ENCODE peak calls at places on chromosomes 4 and X, in six cellular contexts. One of them, this sample, is unnamed.

GRCh38 chr4:48127231-48127881 is 6.7 kb downstream of the TXK start:
- DNase-seq in mesenchymal stem cell: no peak
- DNase-seq in H9: peak
- DNase-seq in neuronal stem cell: no peak
- DNase-seq in H1: no peak
- DNase-seq in trophoblast cell: peak
- DNase-seq in this sample: no peak

GRCh38 chr4:138512766-138513165 is 270.6 kb upstream of the SLC7A11 start:
- DNase-seq in mesenchymal stem cell: no peak
- DNase-seq in H9: no peak
- DNase-seq in neuronal stem cell: no peak
- DNase-seq in H1: no peak
- DNase-seq in trophoblast cell: no peak
- DNase-seq in this sample: no peak

GRCh38 chrX:96027363-96027894 is 657.2 kb upstream of the DIAPH2 start:
- DNase-seq in mesenchymal stem cell: no peak
- DNase-seq in H9: no peak
- DNase-seq in neuronal stem cell: no peak
- DNase-seq in H1: no peak
- DNase-seq in trophoblast cell: peak
- DNase-seq in this sample: no peak

GRCh38 chr4:93183589-93183988 is 645.0 kb upstream of the ATOH1 start:
- DNase-seq in mesenchymal stem cell: no peak
- DNase-seq in H9: no peak
- DNase-seq in neuronal stem cell: no peak
- DNase-seq in H1: no peak
- DNase-seq in trophoblast cell: no peak
- DNase-seq in this sample: no peak

GRCh38 chrX:19954707-19955106 is 36.2 kb downstream of the BCLAF3 start:
- DNase-seq in mesenchymal stem cell: no peak
- DNase-seq in H9: no peak
- DNase-seq in neuronal stem cell: no peak
- DNase-seq in H1: no peak
- DNase-seq in trophoblast cell: no peak
- DNase-seq in this sample: peak

GRCh38 chr4:158610790-158611189 is 60.9 kb downstream of the C4orf46 start:
- DNase-seq in mesenchymal stem cell: no peak
- DNase-seq in H9: no peak
- DNase-seq in neuronal stem cell: no peak
- DNase-seq in H1: no peak
- DNase-seq in trophoblast cell: no peak
- DNase-seq in this sample: peak

GRCh38 chr4:8819019-8819418 is 52.6 kb downstream of the HMX1 start:
- DNase-seq in mesenchymal stem cell: no peak
- DNase-seq in H9: no peak
- DNase-seq in neuronal stem cell: no peak
- DNase-seq in H1: no peak
- DNase-seq in trophoblast cell: no peak
- DNase-seq in this sample: no peak

GRCh38 chrX:15293471-15293870 is 22.0 kb downstream of the ASB11 start:
- DNase-seq in mesenchymal stem cell: no peak
- DNase-seq in H9: no peak
- DNase-seq in neuronal stem cell: no peak
- DNase-seq in H1: no peak
- DNase-seq in trophoblast cell: no peak
- DNase-seq in this sample: no peak

GRCh38 chrX:114903618-114904017 is 113.8 kb downstream of the IL13RA2 start:
- DNase-seq in mesenchymal stem cell: no peak
- DNase-seq in H9: no peak
- DNase-seq in neuronal stem cell: no peak
- DNase-seq in H1: no peak
- DNase-seq in trophoblast cell: no peak
- DNase-seq in this sample: no peak

GRCh38 chr4:15479089-15479912 is 9.6 kb downstream of the CC2D2A start:
- DNase-seq in mesenchymal stem cell: peak
- DNase-seq in H9: peak
- DNase-seq in neuronal stem cell: peak
- DNase-seq in H1: peak
- DNase-seq in trophoblast cell: peak
- DNase-seq in this sample: peak

GRCh38 chr4:1258457-1258856 is 9.5 kb upstream of the CTBP1 start:
- DNase-seq in mesenchymal stem cell: no peak
- DNase-seq in H9: no peak
- DNase-seq in neuronal stem cell: no peak
- DNase-seq in H1: no peak
- DNase-seq in trophoblast cell: peak
- DNase-seq in this sample: no peak

GRCh38 chr4:74364649-74365491 is at the start of gene EREG:
- DNase-seq in mesenchymal stem cell: peak
- DNase-seq in H9: peak
- DNase-seq in neuronal stem cell: peak
- DNase-seq in H1: peak
- DNase-seq in trophoblast cell: peak
- DNase-seq in this sample: peak

GRCh38 chr4:132227349-132228165 is 921.5 kb upstream of the PCDH10 start:
- DNase-seq in mesenchymal stem cell: peak
- DNase-seq in H9: peak
- DNase-seq in neuronal stem cell: no peak
- DNase-seq in H1: peak
- DNase-seq in trophoblast cell: peak
- DNase-seq in this sample: peak

GRCh38 chr4:40183615-40184411 is 13.0 kb upstream of the RHOH start:
- DNase-seq in mesenchymal stem cell: no peak
- DNase-seq in H9: no peak
- DNase-seq in neuronal stem cell: no peak
- DNase-seq in H1: no peak
- DNase-seq in trophoblast cell: no peak
- DNase-seq in this sample: no peak

GRCh38 chrX:41603591-41603990 is 85.2 kb upstream of the GPR34 start:
- DNase-seq in mesenchymal stem cell: no peak
- DNase-seq in H9: no peak
- DNase-seq in neuronal stem cell: no peak
- DNase-seq in H1: no peak
- DNase-seq in trophoblast cell: no peak
- DNase-seq in this sample: no peak

GRCh38 chr4:123746981-123747380 is 350.4 kb downstream of the SPRY1 start:
- DNase-seq in mesenchymal stem cell: no peak
- DNase-seq in H9: peak
- DNase-seq in neuronal stem cell: no peak
- DNase-seq in H1: no peak
- DNase-seq in trophoblast cell: peak
- DNase-seq in this sample: no peak

GRCh38 chr4:73308286-73308685 is 49.7 kb upstream of the ANKRD17 start:
- DNase-seq in mesenchymal stem cell: peak
- DNase-seq in H9: no peak
- DNase-seq in neuronal stem cell: no peak
- DNase-seq in H1: no peak
- DNase-seq in trophoblast cell: peak
- DNase-seq in this sample: peak

GRCh38 chr4:154779362-154779947 is 1.6 kb upstream of the RBM46 start:
- DNase-seq in mesenchymal stem cell: peak
- DNase-seq in H9: no peak
- DNase-seq in neuronal stem cell: peak
- DNase-seq in H1: no peak
- DNase-seq in trophoblast cell: peak
- DNase-seq in this sample: peak

GRCh38 chr4:168797176-168797575 is 212.9 kb downstream of the CBR4 start:
- DNase-seq in mesenchymal stem cell: peak
- DNase-seq in H9: no peak
- DNase-seq in neuronal stem cell: no peak
- DNase-seq in H1: no peak
- DNase-seq in trophoblast cell: peak
- DNase-seq in this sample: peak

GRCh38 chrX:28498658-28499057 is 88.6 kb upstream of the IL1RAPL1 start:
- DNase-seq in mesenchymal stem cell: peak
- DNase-seq in H9: peak
- DNase-seq in neuronal stem cell: peak
- DNase-seq in H1: no peak
- DNase-seq in trophoblast cell: no peak
- DNase-seq in this sample: peak

GRCh38 chr4:57064811-57065711 is 45.1 kb downstream of the IGFBP7 start:
- DNase-seq in mesenchymal stem cell: peak
- DNase-seq in H9: no peak
- DNase-seq in neuronal stem cell: no peak
- DNase-seq in H1: no peak
- DNase-seq in trophoblast cell: peak
- DNase-seq in this sample: peak

GRCh38 chr4:161252520-161253141 is 911.2 kb downstream of the FSTL5 start:
- DNase-seq in mesenchymal stem cell: peak
- DNase-seq in H9: no peak
- DNase-seq in neuronal stem cell: no peak
- DNase-seq in H1: no peak
- DNase-seq in trophoblast cell: peak
- DNase-seq in this sample: peak

GRCh38 chr4:166435449-166435848 is 562.4 kb downstream of the TLL1 start:
- DNase-seq in mesenchymal stem cell: peak
- DNase-seq in H9: no peak
- DNase-seq in neuronal stem cell: no peak
- DNase-seq in H1: no peak
- DNase-seq in trophoblast cell: peak
- DNase-seq in this sample: peak

GRCh38 chr4:118307619-118308018 is 45.2 kb downstream of the PRSS12 start:
- DNase-seq in mesenchymal stem cell: peak
- DNase-seq in H9: no peak
- DNase-seq in neuronal stem cell: no peak
- DNase-seq in H1: no peak
- DNase-seq in trophoblast cell: no peak
- DNase-seq in this sample: peak

GRCh38 chr4:133982533-133983224 is 218.9 kb downstream of the PABPC4L start:
- DNase-seq in mesenchymal stem cell: peak
- DNase-seq in H9: no peak
- DNase-seq in neuronal stem cell: no peak
- DNase-seq in H1: no peak
- DNase-seq in trophoblast cell: no peak
- DNase-seq in this sample: peak

GRCh38 chr4:64520393-64520792 is 111.1 kb upstream of the TECRL start:
- DNase-seq in mesenchymal stem cell: no peak
- DNase-seq in H9: no peak
- DNase-seq in neuronal stem cell: no peak
- DNase-seq in H1: no peak
- DNase-seq in trophoblast cell: no peak
- DNase-seq in this sample: no peak

GRCh38 chrX:45762699-45763647 is 562.3 kb upstream of the DIPK2B start:
- DNase-seq in mesenchymal stem cell: peak
- DNase-seq in H9: no peak
- DNase-seq in neuronal stem cell: no peak
- DNase-seq in H1: no peak
- DNase-seq in trophoblast cell: no peak
- DNase-seq in this sample: no peak

GRCh38 chr4:38151870-38152269 is 191.7 kb downstream of the PTTG2 start:
- DNase-seq in mesenchymal stem cell: peak
- DNase-seq in H9: no peak
- DNase-seq in neuronal stem cell: no peak
- DNase-seq in H1: no peak
- DNase-seq in trophoblast cell: no peak
- DNase-seq in this sample: no peak

GRCh38 chrX:11336201-11336600 is 43.0 kb downstream of the AMELX start:
- DNase-seq in mesenchymal stem cell: no peak
- DNase-seq in H9: no peak
- DNase-seq in neuronal stem cell: no peak
- DNase-seq in H1: no peak
- DNase-seq in trophoblast cell: no peak
- DNase-seq in this sample: no peak

DNA sequence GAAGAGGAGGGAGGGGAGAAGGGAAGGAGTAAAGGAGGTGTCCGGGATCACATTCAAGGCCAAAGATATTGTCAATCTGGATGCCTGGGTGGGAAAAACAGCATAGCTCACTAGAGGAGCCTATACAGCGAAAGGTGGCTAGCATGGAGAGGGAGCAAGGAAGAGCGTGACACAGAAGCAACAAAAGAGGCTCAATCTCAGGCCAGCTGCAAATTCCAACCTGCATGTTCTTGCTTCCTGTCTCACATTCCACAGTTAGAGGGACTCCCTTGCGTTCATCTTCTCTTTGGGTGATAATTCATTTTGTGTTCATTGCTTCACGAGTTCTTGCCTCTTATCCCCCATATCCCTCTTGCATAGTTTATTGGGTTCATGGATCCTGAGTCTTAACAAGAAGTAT is 3.0 kb upstream of the CLNK start:
- DNase-seq in mesenchymal stem cell: no peak
- DNase-seq in H9: peak
- DNase-seq in neuronal stem cell: no peak
- DNase-seq in H1: no peak
- DNase-seq in trophoblast cell: peak
- DNase-seq in this sample: no peak
- H4K91ac ChIP-seq in mesenchymal stem cell: no peak
- H4K91ac ChIP-seq in H9: no peak
- H4K91ac ChIP-seq in neuronal stem cell: no peak
- H4K91ac ChIP-seq in H1: no peak
- H4K91ac ChIP-seq in trophoblast cell: no peak
- H4K91ac ChIP-seq in this sample: no peak

DNA sequence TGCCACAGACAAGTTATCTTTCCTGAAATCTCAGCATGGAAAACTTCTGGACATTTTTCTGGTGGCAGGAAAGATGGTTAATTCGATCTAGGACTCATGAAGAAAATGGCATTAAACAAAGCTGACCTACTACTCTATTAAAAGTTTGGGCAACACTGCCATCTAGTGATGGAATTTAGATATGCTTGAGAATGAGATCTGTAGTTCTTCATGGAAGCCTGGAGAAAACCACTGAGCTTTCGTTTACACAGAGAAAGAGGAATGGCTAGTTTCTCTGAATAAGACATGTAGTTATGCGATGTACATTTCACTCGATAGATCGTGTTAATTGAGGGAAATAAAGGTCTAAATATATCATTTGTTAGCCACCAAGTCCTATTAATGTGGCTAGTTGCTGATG is 51.7 kb upstream of the CHRDL1 start:
- DNase-seq in mesenchymal stem cell: peak
- DNase-seq in H9: no peak
- DNase-seq in neuronal stem cell: peak
- DNase-seq in H1: no peak
- DNase-seq in trophoblast cell: peak
- DNase-seq in this sample: peak
- H4K91ac ChIP-seq in mesenchymal stem cell: no peak
- H4K91ac ChIP-seq in H9: no peak
- H4K91ac ChIP-seq in neuronal stem cell: no peak
- H4K91ac ChIP-seq in H1: no peak
- H4K91ac ChIP-seq in trophoblast cell: no peak
- H4K91ac ChIP-seq in this sample: no peak

DNA sequence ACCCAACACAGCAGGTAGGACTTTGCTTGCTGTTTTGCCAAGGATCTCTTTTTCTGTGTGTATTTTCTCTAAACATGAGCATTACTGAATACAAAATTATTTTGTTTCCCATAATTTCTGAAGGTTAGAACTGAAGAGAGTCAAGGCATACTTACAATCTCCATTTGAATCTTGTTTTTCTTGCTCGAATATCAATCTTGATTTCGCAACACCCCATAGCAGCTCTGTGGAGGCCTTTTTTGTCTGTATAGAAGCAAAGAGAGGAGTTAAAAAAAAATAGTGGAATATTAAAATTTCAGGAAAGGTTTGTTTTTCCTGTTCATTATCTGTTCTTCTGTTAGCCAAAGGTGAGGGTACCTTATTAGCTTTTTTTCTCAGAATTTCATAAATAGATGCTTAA is 92.9 kb downstream of the TNIP2 start:
- DNase-seq in mesenchymal stem cell: no peak
- DNase-seq in H9: no peak
- DNase-seq in neuronal stem cell: no peak
- DNase-seq in H1: no peak
- DNase-seq in trophoblast cell: peak
- DNase-seq in this sample: no peak
- H4K91ac ChIP-seq in mesenchymal stem cell: no peak
- H4K91ac ChIP-seq in H9: no peak
- H4K91ac ChIP-seq in neuronal stem cell: no peak
- H4K91ac ChIP-seq in H1: no peak
- H4K91ac ChIP-seq in trophoblast cell: no peak
- H4K91ac ChIP-seq in this sample: no peak

GRCh38 chr4:100062921-100063320 is 112.8 kb upstream of the H2AZ1 start:
- DNase-seq in mesenchymal stem cell: no peak
- DNase-seq in H9: no peak
- DNase-seq in neuronal stem cell: no peak
- DNase-seq in H1: no peak
- DNase-seq in trophoblast cell: peak
- DNase-seq in this sample: peak
- H4K91ac ChIP-seq in mesenchymal stem cell: no peak
- H4K91ac ChIP-seq in H9: no peak
- H4K91ac ChIP-seq in neuronal stem cell: no peak
- H4K91ac ChIP-seq in H1: no peak
- H4K91ac ChIP-seq in trophoblast cell: no peak
- H4K91ac ChIP-seq in this sample: no peak